ENCODE peak calls at places on chromosomes 1 and 21, in four cellular contexts. P is SK-N-SH, M is AG04450, Y is neural crest cell. Z is an unnamed sample.

GRCh38 chr1:22203335-22203734 is 60.4 kb upstream of the WNT4 start:
- DNase-seq in P (no peak), M (no peak), Y (no peak), Z (no peak)

GRCh38 chr1:39173995-39174380 is 30.5 kb upstream of the MACF1 start:
- DNase-seq in P (no peak), M (no peak), Y (no peak), Z (no peak)

GRCh38 chr1:12625276-12625675 is 7.3 kb upstream of the DHRS3 start:
- DNase-seq in P (no peak), M (no peak), Y (no peak), Z (no peak)

GRCh38 chr1:10383630-10384029 is 15.2 kb upstream of the PGD start:
- DNase-seq in P (no peak), M (no peak), Y (no peak), Z (no peak)

GRCh38 chr1:89425056-89425455 is 61.2 kb downstream of the GBP6 start:
- DNase-seq in P (no peak), M (no peak), Y (no peak), Z (no peak)

GRCh38 chr21:15774590-15774989 is 44.8 kb downstream of the USP25 start:
- DNase-seq in P (no peak), M (no peak), Y (no peak), Z (no peak)

GRCh38 chr1:93578433-93578830 is 103.2 kb downstream of the BCAR3 start:
- DNase-seq in P (no peak), M (no peak), Y (no peak), Z (no peak)

GRCh38 chr1:78334952-78335351 is 155.8 kb upstream of the PTGFR start:
- DNase-seq in P (no peak), M (no peak), Y (no peak), Z (no peak)

GRCh38 chr21:45981154-45981606 is 390 bp upstream of the COL6A1 start:
- DNase-seq in P (peak), M (peak), Y (peak), Z (peak)

GRCh38 chr1:12031039-12031980 is 12.0 kb downstream of the MIIP start:
- DNase-seq in P (peak), M (no peak), Y (peak), Z (peak)

GRCh38 chr1:30912913-30913652 is 4.5 kb upstream of the SDC3 start:
- DNase-seq in P (peak), M (no peak), Y (no peak), Z (no peak)

GRCh38 chr1:27634166-27634981 is 611 bp downstream of the FGR start:
- DNase-seq in P (peak), M (no peak), Y (no peak), Z (peak)

GRCh38 chr1:41239988-41240610 is 2.0 kb downstream of the SCMH1 start:
- DNase-seq in P (no peak), M (no peak), Y (no peak), Z (no peak)

GRCh38 chr1:3462356-3463012 is 8.0 kb downstream of the ARHGEF16 start:
- DNase-seq in P (no peak), M (no peak), Y (no peak), Z (no peak)

GRCh38 chr1:230768903-230769570 is 21.8 kb downstream of the CAPN9 start:
- DNase-seq in P (no peak), M (peak), Y (no peak), Z (no peak)

GRCh38 chr1:1048765-1049164 is 25.3 kb downstream of the RNF223 start:
- DNase-seq in P (no peak), M (no peak), Y (no peak), Z (no peak)

GRCh38 chr1:85202092-85202863 is 1.5 kb upstream of the SYDE2 start:
- DNase-seq in P (no peak), M (no peak), Y (no peak), Z (no peak)

GRCh38 chr1:205810448-205811157 is 2.4 kb downstream of the SLC41A1 start:
- DNase-seq in P (no peak), M (no peak), Y (no peak), Z (no peak)
- TF ChIP-seq CTCF in P (peak), M (peak), Y (peak), Z (no peak)

GRCh38 chr1:103461171-103462105 is 64.1 kb upstream of the RNPC3 start:
- DNase-seq in P (peak), M (no peak), Y (no peak), Z (no peak)
- TF ChIP-seq CTCF in P (peak), M (peak), Y (peak), Z (peak)

GRCh38 chr1:225004396-225004795 is 74.9 kb downstream of the DNAH14 start:
- DNase-seq in P (peak), M (no peak), Y (no peak), Z (no peak)
- TF ChIP-seq CTCF in P (peak), M (peak), Y (peak), Z (peak)

GRCh38 chr1:15328785-15329480 is 80.8 kb upstream of the EFHD2 start:
- DNase-seq in P (peak), M (no peak), Y (no peak), Z (no peak)
- TF ChIP-seq CTCF in P (no peak), M (peak), Y (no peak), Z (no peak)

GRCh38 chr1:24392604-24392946 is 21.0 kb downstream of the STPG1 start:
- DNase-seq in P (no peak), M (no peak), Y (no peak), Z (no peak)
- TF ChIP-seq CTCF in P (no peak), M (no peak), Y (no peak), Z (peak)

GRCh38 chr1:44819257-44819593 is 10.9 kb downstream of the BTBD19 start:
- DNase-seq in P (no peak), M (no peak), Y (no peak), Z (peak)
- TF ChIP-seq CTCF in P (no peak), M (no peak), Y (no peak), Z (no peak)

DNA sequence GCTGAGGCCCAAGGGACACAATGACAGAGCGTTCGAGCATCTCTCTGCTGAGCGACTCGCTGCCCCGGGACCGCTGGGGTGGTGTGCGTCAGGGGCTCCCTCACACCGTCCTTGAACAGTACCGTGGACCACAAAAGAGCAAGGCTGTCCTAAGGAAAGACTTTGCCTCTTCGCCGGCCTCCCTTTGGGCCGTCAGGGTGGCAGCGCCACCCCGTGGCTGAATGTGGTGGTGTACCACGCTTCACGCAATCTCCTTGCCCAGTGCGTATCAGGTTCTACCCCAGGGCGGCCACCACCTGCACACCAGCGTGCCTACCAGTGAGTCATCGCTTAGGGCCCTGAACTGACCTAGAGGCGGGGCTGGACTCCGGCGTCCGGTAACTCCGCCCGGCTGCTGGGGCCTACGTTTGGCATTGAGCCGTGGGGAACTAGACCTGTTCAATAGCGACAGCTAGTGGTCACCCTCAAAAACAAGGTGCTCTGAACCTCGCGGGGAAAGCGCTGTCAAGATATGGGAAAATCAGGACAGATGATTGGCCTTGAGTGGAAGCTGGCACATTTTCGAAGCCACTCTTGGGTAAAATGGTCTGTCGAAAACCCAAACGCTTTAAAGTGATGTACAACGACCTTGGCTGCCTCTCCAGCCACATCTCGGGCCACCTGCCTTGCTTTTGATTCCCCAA is 8.1 kb upstream of the TRAF3IP3 start:
- DNase-seq in P (no peak), M (peak), Y (peak), Z (peak)
- TF ChIP-seq CTCF in P (peak), M (peak), Y (peak), Z (peak)

DNA sequence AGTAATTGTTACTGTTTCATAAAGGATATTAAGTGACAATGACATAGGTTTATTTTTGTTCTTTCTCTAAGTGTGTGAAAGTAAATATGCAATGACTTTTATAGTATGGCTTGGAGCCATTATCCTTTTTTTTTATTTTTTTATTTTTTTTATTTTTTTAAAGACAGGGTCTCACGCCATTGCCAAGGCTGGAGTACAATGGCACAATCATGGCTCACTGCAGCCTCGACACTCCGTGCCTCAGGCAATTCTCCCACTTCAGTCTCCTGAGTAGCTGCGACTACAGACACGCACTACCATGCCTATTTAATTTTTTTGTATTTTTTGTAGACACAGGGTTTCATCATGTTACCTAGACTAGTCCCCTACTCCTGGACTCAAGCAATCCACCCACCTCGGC is 7.0 kb downstream of the TRIM33 start:
- DNase-seq in P (no peak), M (no peak), Y (no peak), Z (no peak)
- TF ChIP-seq CTCF in P (no peak), M (no peak), Y (no peak), Z (no peak)

GRCh38 chr1:46246548-46247432 is 773 bp upstream of the RAD54L start:
- DNase-seq in P (peak), M (no peak), Y (no peak), Z (peak)

GRCh38 chr1:46242918-46243317 is 4.6 kb upstream of the RAD54L start:
- DNase-seq in P (no peak), M (no peak), Y (no peak), Z (no peak)

GRCh38 chr1:46248122-46248920 is 758 bp downstream of the RAD54L start:
- DNase-seq in P (peak), M (no peak), Y (peak), Z (peak)

GRCh38 chr1:46247433-46248121 is at the start of gene RAD54L:
- DNase-seq in P (peak), M (peak), Y (peak), Z (peak)

GRCh38 chr1:46244656-46245371 is 2.7 kb upstream of the RAD54L start:
- DNase-seq in P (peak), M (no peak), Y (no peak), Z (no peak)
- TF ChIP-seq CTCF in P (peak), M (peak), Y (peak), Z (peak)

DNA sequence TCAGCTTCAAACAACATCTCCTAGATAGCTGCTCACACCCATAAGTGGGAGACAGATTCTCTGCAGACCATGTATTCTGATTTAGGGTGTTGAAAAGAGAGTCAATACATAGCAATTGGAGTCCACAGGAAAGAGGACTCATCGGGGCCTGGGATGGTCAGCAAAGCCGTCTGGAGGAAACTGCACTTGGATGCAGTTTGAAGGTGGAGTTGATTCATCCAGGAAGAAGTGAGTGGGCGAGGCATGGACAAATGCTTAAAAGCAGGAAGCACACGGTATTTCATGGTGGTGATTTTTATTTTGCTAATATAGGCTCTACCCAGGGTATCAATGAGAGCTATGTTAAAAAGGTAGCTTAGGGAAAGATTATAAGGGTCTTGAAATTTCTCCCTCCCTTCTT is 36.8 kb upstream of the DIRAS3 start:
- DNase-seq in P (no peak), M (no peak), Y (no peak), Z (no peak)
- TF ChIP-seq CTCF in P (no peak), M (no peak), Y (no peak), Z (no peak)